ENCODE peak calls at places on chromosomes 3 and 15, in four cellular contexts. N is left lung, P is sigmoid colon, G is cardiac muscle cell. B is an unnamed sample. For H3K9me3, the result is how much of the 10 kb centered on the place peaks cover.

GRCh38 chr15:96324900-96325299 is 5.6 kb upstream of the NR2F2 start:
- DNase-seq in N (no peak), P (no peak), G (no peak), B (no peak)

GRCh38 chr3:62319570-62320243 is 53.6 kb downstream of the FEZF2 start:
- DNase-seq in N (no peak), P (no peak), G (no peak), B (no peak)

GRCh38 chr3:123120546-123120945 is 53.7 kb downstream of the PDIA5 start:
- DNase-seq in N (no peak), P (no peak), G (no peak), B (no peak)

GRCh38 chr3:40911264-40911663 is 288.0 kb upstream of the CTNNB1 start:
- DNase-seq in N (no peak), P (no peak), G (no peak), B (no peak)

GRCh38 chr15:48945386-48945785 is 18.3 kb downstream of the SHC4 start:
- DNase-seq in N (no peak), P (no peak), G (no peak), B (no peak)

GRCh38 chr3:13308406-13308805 is 111.7 kb downstream of the NUP210 start:
- DNase-seq in N (no peak), P (no peak), G (peak), B (no peak)

GRCh38 chr3:190225186-190225692 is 97.0 kb downstream of the CLDN1 start:
- DNase-seq in N (no peak), P (no peak), G (peak), B (no peak)

GRCh38 chr15:56390739-56391267 is 25.6 kb downstream of the TEX9 start:
- DNase-seq in N (no peak), P (no peak), G (no peak), B (no peak)

GRCh38 chr3:126782554-126782953 is 78.5 kb downstream of the CHCHD6 start:
- DNase-seq in N (no peak), P (no peak), G (no peak), B (no peak)

GRCh38 chr3:15521573-15521965 is at the start of gene COLQ:
- DNase-seq in N (no peak), P (no peak), G (peak), B (no peak)

GRCh38 chr3:176521531-176522175 is 675.6 kb downstream of the TBL1XR1 start:
- DNase-seq in N (no peak), P (no peak), G (no peak), B (no peak)

GRCh38 chr3:185439745-185440466 is 58.9 kb downstream of the TMEM41A start:
- DNase-seq in N (no peak), P (no peak), G (no peak), B (no peak)

GRCh38 chr15:79595995-79596622 is 164.0 kb downstream of the MINAR1 start:
- DNase-seq in N (no peak), P (no peak), G (peak), B (peak)

GRCh38 chr15:77045985-77046384 is 24.9 kb downstream of the TSPAN3 start:
- DNase-seq in N (no peak), P (no peak), G (no peak), B (no peak)

GRCh38 chr3:178277605-178278004 is 258.6 kb upstream of the KCNMB2 start:
- DNase-seq in N (no peak), P (no peak), G (no peak), B (no peak)

GRCh38 chr3:151146071-151146730 is 56.8 kb downstream of the GPR171 start:
- DNase-seq in N (no peak), P (peak), G (peak), B (peak)

GRCh38 chr3:30091611-30092135 is 514.7 kb upstream of the TGFBR2 start:
- DNase-seq in N (no peak), P (no peak), G (no peak), B (no peak)

GRCh38 chr15:64216722-64217428 is 54.1 kb upstream of the PPIB start:
- DNase-seq in N (no peak), P (no peak), G (peak), B (no peak)

GRCh38 chr3:42725454-42725853 is 22.9 kb upstream of the HHATL start:
- DNase-seq in N (no peak), P (peak), G (no peak), B (no peak)

GRCh38 chr3:127542441-127542952 is 48.0 kb downstream of the TPRA1 start:
- DNase-seq in N (peak), P (no peak), G (no peak), B (no peak)

GRCh38 chr3:113157408-113157980 is 53.9 kb upstream of the BOC start:
- DNase-seq in N (no peak), P (peak), G (no peak), B (no peak)

GRCh38 chr15:88623061-88623460 is 1.9 kb downstream of the AEN start:
- DNase-seq in N (no peak), P (peak), G (no peak), B (no peak)

GRCh38 chr3:126555795-126556636 is 2.7 kb downstream of the C3orf22 start:
- DNase-seq in N (no peak), P (peak), G (no peak), B (no peak)

GRCh38 chr15:82649226-82649999 is 2.2 kb upstream of the CPEB1 start:
- DNase-seq in N (no peak), P (no peak), G (no peak), B (no peak)

GRCh38 chr3:137764563-137765309 is 621 bp downstream of the SOX14 start:
- DNase-seq in N (peak), P (no peak), G (no peak), B (no peak)

GRCh38 chr15:59555696-59556095 is 55.9 kb upstream of the GCNT3 start:
- DNase-seq in N (no peak), P (no peak), G (no peak), B (no peak)

GRCh38 chr3:59289836-59290235 is 240.0 kb upstream of the CFAP20DC start:
- DNase-seq in N (no peak), P (no peak), G (no peak), B (no peak)

GRCh38 chr3:117842086-117842485 is 1132.5 kb downstream of the TUSC7 start:
- DNase-seq in N (no peak), P (no peak), G (no peak), B (no peak)

DNA sequence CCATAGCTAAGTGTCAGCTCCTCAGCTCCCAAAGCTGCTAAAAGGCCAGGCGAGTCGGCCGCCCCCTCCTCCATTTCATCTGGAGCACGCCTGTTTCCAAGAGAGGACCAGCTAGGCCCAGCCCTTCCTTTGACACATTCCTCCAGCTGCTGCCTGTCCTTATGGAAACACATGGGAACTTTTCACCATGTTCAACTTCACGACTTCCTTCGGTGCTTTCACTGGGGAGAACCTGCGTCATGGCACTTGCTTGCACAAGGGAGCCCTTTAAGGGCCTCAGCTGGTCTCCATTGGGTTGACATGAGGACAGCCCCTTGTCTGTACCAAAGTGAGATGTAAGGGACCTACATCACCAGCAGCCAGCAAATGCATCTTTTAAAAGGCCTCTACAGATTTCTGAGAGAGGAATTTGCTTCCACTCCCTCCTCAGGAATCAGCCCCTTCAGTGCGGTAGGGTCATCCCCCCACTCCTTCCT is 2.1 kb downstream of the MAGI1 start:
- DNase-seq in N (no peak), P (no peak), G (peak), B (no peak)
- H3K27ac ChIP-seq in N (peak), P (peak), G (peak), B (no peak)

DNA sequence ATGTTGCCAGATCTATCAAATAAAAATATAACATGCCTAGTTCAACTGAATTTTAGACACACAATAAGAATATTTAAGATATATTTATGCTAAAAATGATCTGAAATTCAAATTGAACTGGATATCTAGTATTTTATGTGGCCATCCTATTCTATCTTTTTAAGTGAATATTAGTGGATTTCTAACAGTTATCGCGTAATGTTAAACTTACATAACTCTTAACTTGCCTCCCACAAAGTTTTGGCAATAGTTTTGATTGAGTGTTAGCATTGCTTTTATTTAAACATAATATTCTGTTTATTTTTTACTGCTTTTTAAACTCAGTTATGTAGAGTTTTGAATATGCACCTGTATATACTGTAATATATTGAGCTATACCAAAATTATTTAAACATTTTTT is 1279.5 kb downstream of the OTOL1 start:
- DNase-seq in N (no peak), P (no peak), G (no peak), B (no peak)
- H3K9me3 ChIP-seq in N (under half), P (under half), G (under half), B (under half)

DNA sequence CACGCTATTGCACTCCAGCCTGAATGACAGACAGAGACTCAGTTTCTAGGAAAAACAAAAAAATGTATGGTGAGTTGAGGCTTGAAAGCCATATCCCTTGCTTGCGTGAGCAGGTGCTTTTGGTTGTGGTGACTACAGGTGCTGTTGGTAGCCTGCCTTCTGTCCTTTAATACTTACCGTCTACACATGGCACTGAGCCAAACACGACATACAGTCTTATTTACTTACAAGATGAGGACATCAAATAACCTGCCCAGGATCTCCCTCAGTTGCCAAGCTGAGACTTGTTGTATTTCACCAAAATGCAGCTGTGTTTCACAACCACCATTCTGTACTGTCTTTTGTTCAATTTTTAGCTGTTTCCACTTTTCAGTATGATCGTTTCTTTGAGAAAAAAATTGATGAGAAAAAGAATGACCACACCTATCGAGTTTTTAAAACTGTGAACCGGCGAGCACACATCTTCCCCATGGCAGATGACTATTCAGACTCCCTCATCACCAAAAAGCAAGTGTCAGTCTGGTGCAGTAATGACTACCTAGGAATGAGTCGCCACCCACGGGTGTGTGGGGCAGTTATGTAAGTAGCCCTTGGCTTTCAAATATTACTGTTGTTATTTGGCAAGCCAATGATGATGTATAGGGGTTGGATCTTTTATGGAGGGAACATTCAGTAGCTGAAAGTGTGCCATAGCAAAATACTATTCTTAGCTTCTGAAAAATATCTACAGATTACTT is 6.5 kb downstream of the ALAS1 start:
- DNase-seq in N (no peak), P (no peak), G (no peak), B (no peak)
- H3K27ac ChIP-seq in N (peak), P (no peak), G (no peak), B (no peak)

GRCh38 chr3:6097021-6097420 is 763.9 kb upstream of the GRM7 start:
- DNase-seq in N (no peak), P (no peak), G (no peak), B (no peak)
- H3K9me3 ChIP-seq in N (under half), P (under half), G (under half), B (under half)

GRCh38 chr3:83093222-83093572 is 1331.8 kb upstream of the GBE1 start:
- DNase-seq in N (no peak), P (no peak), G (no peak), B (no peak)
- H3K27ac ChIP-seq in N (no peak), P (no peak), G (no peak), B (no peak)

GRCh38 chr3:47295322-47295721 is 12.6 kb downstream of the KLHL18 start:
- DNase-seq in N (no peak), P (no peak), G (no peak), B (no peak)
- H3K9me3 ChIP-seq in N (under half), P (under half), G (under half), B (under half)

GRCh38 chr3:138875754-138876664 is 41.3 kb upstream of the PIK3CB start:
- DNase-seq in N (no peak), P (no peak), G (no peak), B (no peak)

GRCh38 chr3:138879541-138880380 is 45.0 kb upstream of the PIK3CB start:
- DNase-seq in N (no peak), P (no peak), G (no peak), B (no peak)

GRCh38 chr3:138877246-138877645 is 42.5 kb upstream of the PIK3CB start:
- DNase-seq in N (no peak), P (no peak), G (no peak), B (no peak)

DNA sequence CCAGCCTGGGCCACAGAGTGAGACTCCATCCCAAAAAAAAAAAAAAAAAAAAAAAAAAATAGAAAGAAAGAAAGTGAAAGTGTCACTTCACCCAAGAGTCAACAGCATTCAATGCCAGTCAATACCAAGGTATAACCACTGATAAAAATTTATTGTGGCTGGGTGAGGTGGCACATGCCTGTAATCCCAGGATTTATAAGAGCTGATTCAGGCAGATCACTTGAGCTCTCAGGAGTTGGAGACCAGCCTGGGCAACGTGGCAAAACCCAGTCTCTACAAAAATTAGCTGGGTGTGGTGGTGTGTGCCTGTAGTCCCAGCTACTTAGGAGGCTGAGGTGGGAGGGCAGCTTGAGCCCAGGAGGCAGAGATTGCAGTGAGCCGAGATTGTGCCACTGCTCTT is 46.5 kb upstream of the PIK3CB start:
- DNase-seq in N (no peak), P (no peak), G (no peak), B (no peak)
- H3K27ac ChIP-seq in N (no peak), P (no peak), G (no peak), B (no peak)

B was measured in CD4-positive, alpha-beta T cell.